ENCODE peak calls at places on chromosome 17, in nine cellular contexts. B is CD4-positive, alpha-beta T cell; U is activated CD8-positive, alpha-beta T cell treated with anti-CD3 and anti-CD28 coated beads for 36 hours; T is fibroblast of lung; P is prostate gland; S is A673; C is AG09319; I is tibial artery; K is activated B cell treated with CpG ODN at 0.5 μM for 24 hours. E is an unnamed sample.
A peak's percentile ranks its signal among the peaks of the same experiment; 100 is the strongest.

GRCh38 chr17:9696279-9697044 is 51.1 kb downstream of the USP43 start:
- DNase-seq in B (no peak), U (no peak), K (no peak), C (no peak), S (no peak), P (no peak), T (no peak), I (no peak), E (no peak)

GRCh38 chr17:63232565-63233310 is 213.4 kb downstream of the CYB561 start:
- DNase-seq in B (no peak), U (no peak), T (no peak), S (no peak), P (no peak), C (no peak), K (no peak), I (no peak), E (no peak)

GRCh38 chr17:17819561-17819995 is 17.2 kb downstream of the SREBF1 start:
- DNase-seq in S (peak; percentile 82), C (peak; percentile 61), T (peak; percentile 89), P (peak; percentile 66), I (no peak), B (peak; percentile 37), U (peak; percentile 97), K (peak; percentile 68), E (peak; percentile 78)

GRCh38 chr17:58121925-58122324 is 26.3 kb upstream of the OR4D1 start:
- DNase-seq in C (no peak), B (peak; percentile 28), S (peak; percentile 45), U (peak; percentile 43), I (no peak), T (peak; percentile 35), K (no peak), P (no peak), E (peak; percentile 57)

GRCh38 chr17:60560860-60561257 is 34.8 kb upstream of the APPBP2 start:
- DNase-seq in I (no peak), P (no peak), B (no peak), C (no peak), S (no peak), T (no peak), K (no peak), U (no peak), E (no peak)

GRCh38 chr17:67223924-67224323 is 21.1 kb downstream of the HELZ start:
- DNase-seq in K (no peak), U (peak; percentile 47), S (peak; percentile 62), C (no peak), I (no peak), T (no peak), P (no peak), B (no peak), E (peak; percentile 36)

GRCh38 chr17:39799395-39799794 is 61.7 kb downstream of the GRB7 start:
- DNase-seq in P (no peak), I (no peak), C (no peak), S (no peak), B (no peak), U (no peak), K (no peak), T (no peak), E (no peak)

GRCh38 chr17:73639322-73639721 is 4.9 kb downstream of the SDK2 start:
- DNase-seq in S (peak; percentile 51), U (no peak), T (peak; percentile 4), P (no peak), C (no peak), I (peak; percentile 83), K (no peak), B (no peak), E (no peak)

GRCh38 chr17:32771396-32771795 is 105.5 kb downstream of the MYO1D start:
- DNase-seq in T (no peak), B (no peak), S (no peak), K (no peak), C (no peak), P (no peak), U (no peak), I (no peak), E (no peak)

GRCh38 chr17:5257124-5257523 is 22.5 kb upstream of the SCIMP start:
- DNase-seq in I (no peak), P (no peak), K (no peak), U (no peak), T (no peak), C (no peak), S (no peak), B (no peak), E (no peak)

DNA sequence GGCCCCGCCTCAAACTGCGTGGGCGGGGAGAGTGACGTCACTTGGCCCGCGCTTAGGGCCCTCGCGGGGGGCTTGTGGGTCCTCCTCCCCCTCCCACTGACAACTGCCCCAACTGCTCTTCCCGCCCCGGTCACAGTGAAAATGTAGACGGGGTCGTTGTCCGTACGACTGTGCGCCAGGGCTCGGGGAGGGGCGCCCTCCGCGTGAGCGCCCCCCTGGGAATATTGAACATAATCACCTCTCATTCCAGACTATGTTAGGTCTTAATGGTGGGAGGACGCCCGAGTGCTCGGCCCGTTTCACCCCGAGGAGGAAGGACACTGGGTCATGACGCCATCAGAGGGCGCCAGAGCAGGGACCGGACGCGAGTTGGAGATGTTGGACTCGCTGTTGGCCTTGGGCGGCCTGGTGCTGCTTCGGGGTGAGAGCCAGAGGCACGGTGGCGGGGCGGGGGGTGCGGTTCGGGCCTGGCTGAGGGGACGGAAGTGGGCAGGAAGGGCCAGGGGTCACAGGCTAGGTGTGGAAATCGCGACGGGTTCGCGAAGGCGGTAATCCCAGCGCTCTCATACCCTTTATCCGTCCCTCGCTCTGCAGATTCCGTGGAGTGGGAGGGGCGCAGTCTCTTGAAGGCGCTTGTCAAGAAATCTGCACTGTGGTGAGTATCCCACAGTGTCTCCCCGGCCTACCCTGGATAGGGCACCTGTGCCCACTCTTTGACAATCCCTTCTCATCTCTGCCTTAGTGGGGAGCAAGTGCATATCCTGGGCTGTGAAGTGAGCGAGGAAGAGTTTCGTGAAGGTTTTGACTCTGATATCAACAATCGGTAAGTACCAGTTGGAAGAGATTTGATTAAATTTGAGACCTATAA is at the start of gene ELP5:
- DNase-seq in S (peak; percentile 94), T (peak; percentile 94), K (no peak), P (peak; percentile 88), U (peak; percentile 96), B (peak; percentile 81), C (peak; percentile 84), I (peak; percentile 97), E (peak; percentile 92)
- TF ChIP-seq CTCF in S (peak; percentile 46), T (no peak), K (no peak), P (peak; percentile 58), U (no peak), B (peak; percentile 28), C (peak; percentile 19), I (no peak), E (no peak)

GRCh38 chr17:41617136-41617535 is 4.6 kb upstream of the KRT16 start:
- DNase-seq in T (no peak), B (no peak), S (no peak), K (no peak), I (no peak), C (no peak), P (no peak), U (no peak), E (no peak)

GRCh38 chr17:41615454-41615853 is 2.9 kb upstream of the KRT16 start:
- DNase-seq in T (peak; percentile 6), U (no peak), B (no peak), I (no peak), K (no peak), P (peak; percentile 57), S (no peak), C (no peak), E (no peak)

GRCh38 chr17:41610965-41611640 is 1.5 kb downstream of the KRT16 start:
- DNase-seq in K (no peak), U (no peak), T (no peak), S (no peak), P (no peak), C (no peak), B (no peak), I (no peak), E (no peak)

GRCh38 chr17:41614098-41614497 is 1.5 kb upstream of the KRT16 start:
- DNase-seq in K (no peak), T (no peak), S (no peak), U (no peak), P (no peak), I (no peak), B (no peak), C (no peak), E (no peak)

DNA sequence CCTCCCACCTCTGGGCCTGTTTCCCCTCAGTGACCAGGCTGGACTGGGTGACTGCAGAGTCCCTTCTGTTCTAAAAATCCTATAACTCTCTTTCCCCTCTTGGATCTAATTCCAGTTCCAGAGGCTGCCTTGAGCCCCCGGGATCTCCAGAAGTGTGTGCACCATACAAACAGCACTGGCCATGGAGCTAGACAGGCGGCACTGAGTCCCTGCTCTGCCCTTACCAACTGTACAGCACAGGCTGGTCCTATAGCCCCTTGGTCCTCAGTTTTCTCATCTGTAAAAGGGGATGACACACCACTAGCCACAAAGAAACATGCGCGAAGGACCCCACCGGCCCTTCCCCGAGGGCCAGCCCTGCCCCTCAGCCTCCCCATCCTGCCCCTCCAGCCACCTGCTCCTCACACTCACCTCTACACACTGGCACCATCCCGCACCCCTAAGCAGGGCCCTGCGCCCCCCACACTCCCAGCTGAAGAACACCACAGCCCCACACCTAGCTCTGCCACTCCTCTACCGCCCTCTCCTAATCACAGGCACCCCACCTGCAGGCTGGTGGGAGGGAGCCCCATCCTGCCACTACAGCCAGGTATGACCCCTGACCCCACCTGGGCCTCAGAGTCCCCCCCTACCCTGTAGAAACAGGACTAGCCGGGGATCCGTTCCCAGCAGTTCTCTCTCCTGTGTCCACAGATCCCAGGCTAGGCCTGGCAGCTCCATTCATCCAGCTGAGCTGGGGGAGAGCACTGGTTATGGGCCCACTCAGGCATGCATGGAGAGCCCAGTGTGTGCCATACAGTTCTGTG is 913 bp upstream of the KRT16 start:
- DNase-seq in C (no peak), T (no peak), U (no peak), I (no peak), K (no peak), P (no peak), S (no peak), B (no peak), E (no peak)
- TF ChIP-seq CTCF in C (no peak), T (no peak), U (no peak), I (no peak), K (no peak), P (no peak), S (no peak), B (no peak), E (no peak)

GRCh38 chr17:79771276-79771675 is 6.7 kb upstream of the CBX2 start:
- DNase-seq in P (no peak), B (no peak), C (no peak), S (no peak), T (no peak), I (no peak), U (no peak), K (no peak), E (no peak)
- TF ChIP-seq CTCF in P (no peak), B (no peak), C (no peak), S (no peak), T (no peak), I (no peak), U (no peak), K (no peak), E (no peak)

GRCh38 chr17:1535737-1536136 is 19.3 kb upstream of the INPP5K start:
- DNase-seq in U (no peak), T (no peak), C (no peak), P (no peak), S (no peak), I (no peak), B (no peak), K (no peak), E (no peak)

GRCh38 chr17:1533649-1534325 is 17.4 kb upstream of the INPP5K start:
- DNase-seq in P (no peak), S (no peak), K (no peak), C (no peak), B (no peak), I (no peak), T (no peak), U (no peak), E (no peak)

GRCh38 chr17:1529863-1530262 is 13.5 kb upstream of the INPP5K start:
- DNase-seq in T (no peak), K (no peak), S (no peak), P (no peak), C (no peak), U (no peak), B (no peak), I (no peak), E (no peak)

GRCh38 chr17:1532836-1533602 is 16.6 kb upstream of the INPP5K start:
- DNase-seq in I (no peak), S (peak; percentile 49), P (no peak), T (no peak), B (peak; percentile 47), U (peak; percentile 64), K (peak; percentile 45), C (no peak), E (peak; percentile 65)
- TF ChIP-seq CTCF in I (peak; percentile 28), S (peak; percentile 59), P (no peak), T (peak; percentile 18), B (peak; percentile 17), U (peak; percentile 33), K (no peak), C (peak; percentile 16), E (peak; percentile 54)

E was measured in NB4.